ENCODE peak calls at places on chromosomes 1 and 21, in six cellular contexts. A is right lobe of liver; I is uterus; Z is heart right ventricle; L is mucosa of descending colon; O is naive thymus-derived CD4-positive, alpha-beta T cell. Y is an unnamed sample.

GRCh38 chr1:158286966-158287365 is 2.8 kb upstream of the CD1C start:
- DNase-seq in A (no peak), I (no peak), Z (no peak), L (no peak), O (no peak), Y (no peak)

GRCh38 chr21:33383056-33383888 is 19.9 kb upstream of the IFNGR2 start:
- DNase-seq in A (no peak), I (peak; percentile 41), Z (no peak), L (peak; percentile 71), O (peak; percentile 34), Y (peak; percentile 96)

GRCh38 chr1:167169642-167170041 is 51.0 kb upstream of the POU2F1 start:
- DNase-seq in A (no peak), I (no peak), Z (no peak), L (no peak), O (no peak), Y (no peak)

GRCh38 chr1:68107771-68108170 is 57.3 kb upstream of the DIRAS3 start:
- DNase-seq in A (no peak), I (no peak), Z (no peak), L (no peak), O (no peak), Y (no peak)

GRCh38 chr1:28668956-28669719 is 554 bp downstream of the GMEB1 start:
- DNase-seq in A (peak; percentile 63), I (peak; percentile 44), Z (peak; percentile 73), L (peak; percentile 78), O (peak; percentile 34), Y (peak; percentile 93)

GRCh38 chr21:45378258-45378966 is 26.6 kb upstream of the COL18A1 start:
- DNase-seq in A (no peak), I (peak; percentile 13), Z (no peak), L (no peak), O (no peak), Y (peak; percentile 61)

GRCh38 chr1:52651904-52652303 is 18.9 kb downstream of the SHISAL2A start:
- DNase-seq in A (peak; percentile 78), I (no peak), Z (no peak), L (no peak), O (no peak), Y (no peak)

GRCh38 chr1:214438530-214438929 is 112.9 kb downstream of the PTPN14 start:
- DNase-seq in A (no peak), I (no peak), Z (no peak), L (no peak), O (no peak), Y (no peak)

GRCh38 chr21:37994211-37994610 is 78.0 kb upstream of the KCNJ6 start:
- DNase-seq in A (no peak), I (no peak), Z (no peak), L (no peak), O (no peak), Y (no peak)

GRCh38 chr21:26070822-26071425 is 99.6 kb downstream of the APP start:
- DNase-seq in A (no peak), I (peak; percentile 52), Z (no peak), L (no peak), O (peak; percentile 57), Y (no peak)

GRCh38 chr1:210143465-210144062 is 89.0 kb upstream of the SERTAD4 start:
- DNase-seq in A (peak; percentile 66), I (peak; percentile 81), Z (peak; percentile 70), L (peak; percentile 65), O (no peak), Y (no peak)

GRCh38 chr1:173914366-173914871 is 2.7 kb downstream of the SERPINC1 start:
- DNase-seq in A (peak; percentile 84), I (no peak), Z (no peak), L (peak; percentile 37), O (no peak), Y (no peak)

GRCh38 chr1:230120949-230121381 is 53.9 kb downstream of the GALNT2 start:
- DNase-seq in A (no peak), I (no peak), Z (no peak), L (peak; percentile 59), O (no peak), Y (no peak)

GRCh38 chr21:39763282-39763970 is 18.4 kb downstream of the IGSF5 start:
- DNase-seq in A (no peak), I (no peak), Z (no peak), L (no peak), O (no peak), Y (no peak)

GRCh38 chr1:15758953-15759661 is 512 bp downstream of the FBLIM1 start:
- DNase-seq in A (no peak), I (no peak), Z (no peak), L (peak; percentile 48), O (no peak), Y (no peak)

GRCh38 chr1:229127301-229127700 is 143.6 kb upstream of the RAB4A start:
- DNase-seq in A (no peak), I (no peak), Z (no peak), L (no peak), O (no peak), Y (no peak)

GRCh38 chr1:210787800-210788199 is 346.1 kb downstream of the KCNH1 start:
- DNase-seq in A (no peak), I (no peak), Z (no peak), L (no peak), O (no peak), Y (no peak)

GRCh38 chr1:17615157-17615556 is 75.7 kb downstream of the ARHGEF10L start:
- DNase-seq in A (no peak), I (no peak), Z (no peak), L (no peak), O (no peak), Y (no peak)

GRCh38 chr1:206866062-206866461 is 639 bp downstream of the IL20 start:
- DNase-seq in A (no peak), I (peak; percentile 63), Z (no peak), L (no peak), O (no peak), Y (no peak)

GRCh38 chr1:15489052-15489736 is 13.3 kb downstream of the CELA2B start:
- DNase-seq in A (no peak), I (no peak), Z (no peak), L (no peak), O (no peak), Y (no peak)

GRCh38 chr1:2587860-2588571 is 1.4 kb downstream of the PRXL2B start:
- DNase-seq in A (no peak), I (no peak), Z (peak; percentile 16), L (peak; percentile 49), O (no peak), Y (peak; percentile 88)

GRCh38 chr21:22364163-22364562 is 1366.0 kb downstream of the NCAM2 start:
- DNase-seq in A (no peak), I (no peak), Z (no peak), L (no peak), O (no peak), Y (no peak)
- H3K9me3 ChIP-seq in A (no peaks in the 10 kb centered on the region), I (no peaks in the 10 kb centered on the region), Z (no peaks in the 10 kb centered on the region), L (no peaks in the 10 kb centered on the region), O (no peaks in the 10 kb centered on the region), Y (peaks cover 4% of the 10 kb centered on the region)

DNA sequence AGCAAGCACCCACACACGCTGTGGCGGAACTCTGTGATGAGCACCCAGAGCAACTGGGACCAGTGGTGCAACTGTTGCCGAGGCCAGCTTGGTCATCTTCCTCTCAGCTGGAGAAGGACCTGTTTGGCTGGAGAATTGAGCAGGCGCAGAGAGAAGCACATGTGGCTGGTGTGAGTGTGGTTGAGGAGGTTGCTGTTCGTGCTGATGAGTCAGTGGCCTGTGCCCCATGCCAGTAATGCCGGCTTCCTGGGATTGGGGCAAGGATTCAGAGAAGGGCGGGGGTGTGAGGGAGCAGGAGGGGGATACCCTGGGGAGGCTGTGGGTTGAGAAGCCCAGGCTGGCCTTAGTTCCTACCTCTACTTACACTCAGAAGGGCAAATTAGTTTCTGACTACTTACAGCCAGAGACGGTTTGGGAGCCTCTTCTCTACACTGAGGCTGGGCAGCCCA is 57.5 kb upstream of the EPS8L3 start:
- DNase-seq in A (no peak), I (peak; percentile 46), Z (no peak), L (no peak), O (no peak), Y (peak; percentile 83)
- H3K4me1 ChIP-seq in A (no peaks in the 10 kb centered on the region), I (no peaks in the 10 kb centered on the region), Z (peaks cover 96% of the 10 kb centered on the region), L (no peaks in the 10 kb centered on the region), O (no peaks in the 10 kb centered on the region), Y (peaks cover 17% of the 10 kb centered on the region)

DNA sequence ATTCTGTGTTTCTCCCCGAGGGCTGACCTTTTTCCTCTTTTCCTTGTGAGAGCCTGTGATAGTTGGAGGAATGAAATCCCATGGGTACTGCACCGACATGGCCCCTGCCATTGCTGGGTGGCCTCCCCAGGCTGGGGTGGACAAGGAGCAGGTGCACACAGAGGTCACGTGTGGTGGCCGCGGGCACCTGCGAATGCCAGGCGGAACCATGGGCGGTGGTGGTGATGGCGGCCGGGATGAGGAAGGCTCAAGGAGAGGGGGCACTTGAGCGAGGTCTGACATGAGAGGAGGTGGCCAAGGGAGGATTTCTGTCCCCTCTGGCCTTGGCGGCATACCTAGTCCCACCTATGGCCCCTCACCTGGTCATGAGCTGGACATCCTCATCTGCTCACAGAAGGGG is 69.6 kb downstream of the AJAP1 start:
- DNase-seq in A (no peak), I (no peak), Z (no peak), L (no peak), O (no peak), Y (no peak)
- H3K9me3 ChIP-seq in A (no peaks in the 10 kb centered on the region), I (no peaks in the 10 kb centered on the region), Z (no peaks in the 10 kb centered on the region), L (no peaks in the 10 kb centered on the region), O (no peaks in the 10 kb centered on the region), Y (no peaks in the 10 kb centered on the region)

GRCh38 chr1:205441318-205441633 is 14.6 kb downstream of the BLACAT1 start:
- DNase-seq in A (no peak), I (no peak), Z (no peak), L (no peak), O (no peak), Y (no peak)
- H3K4me1 ChIP-seq in A (no peaks in the 10 kb centered on the region), I (peaks cover 4% of the 10 kb centered on the region), Z (peaks cover 63% of the 10 kb centered on the region), L (peaks cover 30% of the 10 kb centered on the region), O (peaks cover 17% of the 10 kb centered on the region), Y (peaks cover 8% of the 10 kb centered on the region)

GRCh38 chr21:30345014-30345413 is 3.4 kb downstream of the KRTAP23-1 start:
- DNase-seq in A (no peak), I (no peak), Z (no peak), L (no peak), O (no peak), Y (no peak)

GRCh38 chr21:30348506-30348905 is at the start of gene KRTAP23-1:
- DNase-seq in A (no peak), I (no peak), Z (no peak), L (no peak), O (no peak), Y (no peak)

GRCh38 chr21:30354308-30355005 is 6.1 kb upstream of the KRTAP23-1 start:
- DNase-seq in A (no peak), I (no peak), Z (no peak), L (no peak), O (no peak), Y (no peak)

GRCh38 chr21:30351534-30351933 is 3.1 kb upstream of the KRTAP23-1 start:
- DNase-seq in A (no peak), I (no peak), Z (no peak), L (no peak), O (no peak), Y (no peak)

GRCh38 chr21:30349572-30349971 is 1.2 kb upstream of the KRTAP23-1 start:
- DNase-seq in A (no peak), I (no peak), Z (no peak), L (no peak), O (no peak), Y (no peak)
- H3K9me3 ChIP-seq in A (no peaks in the 10 kb centered on the region), I (no peaks in the 10 kb centered on the region), Z (no peaks in the 10 kb centered on the region), L (no peaks in the 10 kb centered on the region), O (no peaks in the 10 kb centered on the region), Y (no peaks in the 10 kb centered on the region)

Y was measured in spleen.